ENCODE peak calls at places on chromosomes 2 and 18, in seven cellular contexts. D, R, T, E, M, Z and U are unnamed samples.

GRCh38 chr18:13548944-13549878 is 177.1 kb downstream of the FAM210A start:
- DNase-seq in Z (no peak), M (no peak), R (no peak), T (no peak), D (no peak), E (no peak), U (no peak)

GRCh38 chr2:101887328-101887727 is 104.4 kb upstream of the IL1R2 start:
- DNase-seq in M (no peak), D (no peak), R (no peak), E (no peak), T (no peak), Z (no peak), U (no peak)

GRCh38 chr18:76657911-76658475 is 163.0 kb upstream of the ZNF516 start:
- DNase-seq in E (no peak), Z (no peak), R (peak), D (no peak), M (no peak), T (no peak), U (no peak)

GRCh38 chr2:7324706-7325105 is 407.5 kb downstream of the RNF144A start:
- DNase-seq in T (no peak), M (no peak), R (no peak), D (peak), Z (no peak), E (no peak), U (no peak)

GRCh38 chr2:189096769-189097447 is 82.7 kb downstream of the COL5A2 start:
- DNase-seq in E (no peak), D (no peak), M (no peak), R (no peak), T (no peak), Z (peak), U (no peak)

GRCh38 chr18:62500966-62501591 is 21.7 kb upstream of the ZCCHC2 start:
- DNase-seq in D (no peak), T (no peak), R (no peak), Z (no peak), M (no peak), E (no peak), U (no peak)

GRCh38 chr2:31931916-31932315 is 78.9 kb downstream of the MEMO1 start:
- DNase-seq in R (no peak), Z (no peak), T (no peak), E (no peak), M (no peak), D (no peak), U (no peak)

GRCh38 chr2:200756618-200757321 is 54.9 kb upstream of the BZW1 start:
- DNase-seq in E (no peak), R (no peak), Z (no peak), M (no peak), D (no peak), T (no peak), U (no peak)

GRCh38 chr2:31888550-31888949 is 122.3 kb downstream of the MEMO1 start:
- DNase-seq in T (no peak), E (no peak), R (peak), M (no peak), D (no peak), Z (no peak), U (no peak)

GRCh38 chr18:22865354-22866116 is 67.6 kb upstream of the RBBP8 start:
- DNase-seq in E (no peak), M (no peak), Z (no peak), D (no peak), R (no peak), T (no peak), U (no peak)

GRCh38 chr2:46836295-46837111 is 79.1 kb downstream of the MCFD2 start:
- DNase-seq in E (no peak), R (no peak), D (no peak), Z (no peak), M (no peak), T (peak), U (no peak)

GRCh38 chr18:46343940-46344372 is 239.8 kb downstream of the HAUS1 start:
- DNase-seq in R (peak), D (peak), Z (no peak), T (no peak), M (peak), E (no peak), U (peak)

GRCh38 chr2:241935314-241935713 is 65.8 kb downstream of the RTP5 start:
- DNase-seq in E (no peak), T (no peak), D (no peak), R (no peak), M (no peak), Z (no peak), U (no peak)

GRCh38 chr2:189369566-189369965 is 71.7 kb upstream of the WDR75 start:
- DNase-seq in T (no peak), M (no peak), R (no peak), Z (no peak), D (no peak), E (no peak), U (no peak)

GRCh38 chr2:71702071-71702970 is 249.0 kb downstream of the DYSF start:
- DNase-seq in D (no peak), M (peak), E (no peak), T (no peak), R (no peak), Z (no peak), U (no peak)

GRCh38 chr2:71704688-71705087 is 251.3 kb downstream of the DYSF start:
- DNase-seq in T (no peak), R (no peak), Z (no peak), D (no peak), M (peak), E (no peak), U (no peak)

GRCh38 chr2:71705171-71705960 is 252.0 kb downstream of the DYSF start:
- DNase-seq in D (no peak), M (peak), R (no peak), Z (no peak), T (no peak), E (no peak), U (no peak)

GRCh38 chr2:71703981-71704545 is 250.7 kb downstream of the DYSF start:
- DNase-seq in E (no peak), Z (no peak), T (no peak), R (no peak), M (peak), D (no peak), U (no peak)

GRCh38 chr2:71702971-71703898 is 249.9 kb downstream of the DYSF start:
- DNase-seq in E (no peak), R (no peak), M (peak), D (no peak), T (no peak), Z (no peak), U (no peak)
- TF ChIP-seq POLR2AphosphoS5 in E (no peak), R (no peak), M (no peak), D (no peak), T (no peak), Z (no peak), U (no peak)

GRCh38 chr2:23503097-23503496 is 118.1 kb downstream of the KLHL29 start:
- DNase-seq in M (no peak), Z (no peak), E (no peak), T (no peak), R (no peak), D (no peak), U (no peak)

GRCh38 chr2:23502096-23502495 is 117.1 kb downstream of the KLHL29 start:
- DNase-seq in M (no peak), T (no peak), E (no peak), Z (no peak), R (no peak), D (peak), U (no peak)

GRCh38 chr2:23505218-23505983 is 120.4 kb downstream of the KLHL29 start:
- DNase-seq in D (no peak), E (no peak), T (no peak), R (no peak), Z (no peak), M (no peak), U (no peak)

GRCh38 chr2:23504591-23504990 is 119.6 kb downstream of the KLHL29 start:
- DNase-seq in R (no peak), Z (no peak), D (no peak), E (no peak), T (no peak), M (no peak), U (no peak)

DNA sequence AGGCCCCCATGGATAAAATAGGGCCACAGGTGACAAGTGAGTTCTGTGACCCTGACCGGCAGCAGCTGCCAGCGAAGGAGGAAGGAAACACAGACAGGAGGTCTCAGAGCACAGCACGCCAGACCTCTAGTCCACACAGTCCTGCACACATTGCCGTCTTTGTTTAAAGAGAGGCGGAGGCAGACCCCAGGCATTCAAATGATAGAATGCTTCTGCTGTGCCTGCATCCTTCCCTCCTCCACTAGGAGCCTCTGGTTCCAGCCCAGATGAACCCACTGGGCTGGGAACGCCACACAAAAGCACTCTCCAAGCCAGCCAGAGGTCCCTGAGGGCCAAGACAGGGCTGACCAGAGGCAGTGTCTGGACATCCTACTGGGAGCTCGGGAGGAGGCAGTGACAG is 118.7 kb downstream of the KLHL29 start:
- DNase-seq in E (no peak), Z (no peak), M (no peak), D (no peak), R (no peak), T (no peak), U (no peak)
- TF ChIP-seq POLR2AphosphoS5 in E (no peak), Z (no peak), M (no peak), D (no peak), R (no peak), T (no peak), U (no peak)

DNA sequence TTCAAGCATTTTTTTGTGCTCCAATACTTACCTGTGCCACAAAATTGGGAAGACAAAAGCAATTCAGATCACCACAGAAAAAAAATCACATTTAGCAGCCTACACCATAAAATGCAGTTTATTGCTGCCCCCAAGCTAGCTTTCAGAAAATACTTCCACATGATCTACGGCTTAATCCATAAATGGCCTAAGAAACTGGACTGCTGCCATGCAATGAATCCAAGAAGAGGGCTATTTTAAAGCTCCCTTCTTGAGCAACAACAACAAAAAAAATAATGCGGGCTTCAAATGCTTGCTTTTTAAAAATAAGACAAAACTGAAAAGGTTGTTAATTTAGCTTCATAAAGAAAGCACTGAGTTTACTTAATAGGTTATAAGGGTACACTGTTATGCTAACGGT is 272.3 kb downstream of the RAD51AP2 start:
- DNase-seq in T (no peak), E (no peak), R (no peak), Z (no peak), M (no peak), D (no peak), U (no peak)
- TF ChIP-seq POLR2AphosphoS5 in T (no peak), E (no peak), R (no peak), Z (no peak), M (no peak), D (no peak), U (no peak)

GRCh38 chr2:135741395-135742306 is at the start of gene UBXN4:
- DNase-seq in Z (peak), M (peak), E (peak), D (peak), R (peak), T (peak), U (peak)

GRCh38 chr2:135743860-135744259 is 2.2 kb downstream of the UBXN4 start:
- DNase-seq in R (no peak), Z (no peak), D (no peak), M (no peak), E (no peak), T (no peak), U (no peak)

GRCh38 chr2:135744761-135745314 is 3.2 kb downstream of the UBXN4 start:
- DNase-seq in D (peak), R (peak), Z (no peak), T (no peak), E (peak), M (peak), U (no peak)

GRCh38 chr2:135741043-135741394 is 636 bp upstream of the UBXN4 start:
- DNase-seq in R (no peak), E (no peak), M (no peak), Z (no peak), D (no peak), T (no peak), U (no peak)

GRCh38 chr2:135742307-135742838 is 718 bp downstream of the UBXN4 start:
- DNase-seq in T (peak), R (peak), Z (no peak), E (no peak), M (no peak), D (peak), U (peak)
- TF ChIP-seq POLR2AphosphoS5 in T (peak), R (peak), Z (no peak), E (no peak), M (peak), D (peak), U (no peak)